ENCODE peak calls at places on chromosomes 3 and 15, in ten cellular contexts. One of them, this sample, is unnamed. For H3K4me1, the result is how much of the 10 kb centered on the place peaks cover.

GRCh38 chr3:24387000-24387399 is 107.7 kb downstream of the THRB start:
- DNase-seq in breast epithelium: no peak
- DNase-seq in GM23248: peak
- DNase-seq in NT2/D1: no peak
- DNase-seq in cardiac muscle cell: peak
- DNase-seq in upper lobe of left lung: no peak
- DNase-seq in aorta: no peak
- DNase-seq in body of pancreas: no peak
- DNase-seq in endothelial cell of umbilical vein: no peak
- DNase-seq in psoas muscle: no peak
- DNase-seq in this sample: no peak

GRCh38 chr3:42270561-42270960 is 4.6 kb upstream of the CCK start:
- DNase-seq in upper lobe of left lung: no peak
- DNase-seq in cardiac muscle cell: no peak
- DNase-seq in body of pancreas: no peak
- DNase-seq in aorta: no peak
- DNase-seq in breast epithelium: no peak
- DNase-seq in NT2/D1: no peak
- DNase-seq in endothelial cell of umbilical vein: no peak
- DNase-seq in GM23248: no peak
- DNase-seq in psoas muscle: no peak
- DNase-seq in this sample: no peak

GRCh38 chr3:168782193-168782592 is 686.5 kb upstream of the GOLIM4 start:
- DNase-seq in upper lobe of left lung: no peak
- DNase-seq in psoas muscle: no peak
- DNase-seq in breast epithelium: no peak
- DNase-seq in aorta: no peak
- DNase-seq in GM23248: no peak
- DNase-seq in endothelial cell of umbilical vein: no peak
- DNase-seq in NT2/D1: no peak
- DNase-seq in body of pancreas: no peak
- DNase-seq in cardiac muscle cell: no peak
- DNase-seq in this sample: no peak

GRCh38 chr15:81294501-81294850 is 29.5 kb downstream of the STARD5 start:
- DNase-seq in aorta: no peak
- DNase-seq in cardiac muscle cell: no peak
- DNase-seq in upper lobe of left lung: no peak
- DNase-seq in body of pancreas: no peak
- DNase-seq in NT2/D1: no peak
- DNase-seq in psoas muscle: no peak
- DNase-seq in endothelial cell of umbilical vein: no peak
- DNase-seq in breast epithelium: no peak
- DNase-seq in GM23248: no peak
- DNase-seq in this sample: no peak

GRCh38 chr3:105845488-105845887 is 23.3 kb downstream of the CBLB start:
- DNase-seq in breast epithelium: no peak
- DNase-seq in psoas muscle: no peak
- DNase-seq in GM23248: no peak
- DNase-seq in body of pancreas: no peak
- DNase-seq in upper lobe of left lung: no peak
- DNase-seq in endothelial cell of umbilical vein: no peak
- DNase-seq in cardiac muscle cell: no peak
- DNase-seq in aorta: no peak
- DNase-seq in NT2/D1: no peak
- DNase-seq in this sample: peak

GRCh38 chr3:13588221-13588701 is 39.3 kb downstream of the FBLN2 start:
- DNase-seq in breast epithelium: no peak
- DNase-seq in upper lobe of left lung: no peak
- DNase-seq in endothelial cell of umbilical vein: no peak
- DNase-seq in body of pancreas: no peak
- DNase-seq in NT2/D1: no peak
- DNase-seq in cardiac muscle cell: no peak
- DNase-seq in GM23248: no peak
- DNase-seq in aorta: no peak
- DNase-seq in psoas muscle: no peak
- DNase-seq in this sample: no peak

GRCh38 chr3:72520690-72521308 is 327.4 kb downstream of the SHQ1 start:
- DNase-seq in endothelial cell of umbilical vein: no peak
- DNase-seq in breast epithelium: no peak
- DNase-seq in psoas muscle: no peak
- DNase-seq in cardiac muscle cell: no peak
- DNase-seq in aorta: no peak
- DNase-seq in NT2/D1: no peak
- DNase-seq in body of pancreas: no peak
- DNase-seq in upper lobe of left lung: no peak
- DNase-seq in GM23248: peak
- DNase-seq in this sample: no peak

GRCh38 chr3:66408458-66408857 is 92.4 kb downstream of the LRIG1 start:
- DNase-seq in endothelial cell of umbilical vein: no peak
- DNase-seq in cardiac muscle cell: no peak
- DNase-seq in body of pancreas: no peak
- DNase-seq in GM23248: no peak
- DNase-seq in upper lobe of left lung: no peak
- DNase-seq in aorta: no peak
- DNase-seq in breast epithelium: no peak
- DNase-seq in psoas muscle: no peak
- DNase-seq in NT2/D1: no peak
- DNase-seq in this sample: no peak

GRCh38 chr15:95492388-95493070 is 838.0 kb upstream of the NR2F2 start:
- DNase-seq in cardiac muscle cell: no peak
- DNase-seq in endothelial cell of umbilical vein: no peak
- DNase-seq in psoas muscle: no peak
- DNase-seq in NT2/D1: no peak
- DNase-seq in upper lobe of left lung: no peak
- DNase-seq in aorta: no peak
- DNase-seq in body of pancreas: no peak
- DNase-seq in breast epithelium: no peak
- DNase-seq in GM23248: no peak
- DNase-seq in this sample: no peak

GRCh38 chr15:70293606-70294470 is 196.1 kb upstream of the TLE3 start:
- DNase-seq in endothelial cell of umbilical vein: no peak
- DNase-seq in upper lobe of left lung: no peak
- DNase-seq in breast epithelium: no peak
- DNase-seq in psoas muscle: no peak
- DNase-seq in NT2/D1: no peak
- DNase-seq in aorta: no peak
- DNase-seq in GM23248: no peak
- DNase-seq in cardiac muscle cell: no peak
- DNase-seq in body of pancreas: no peak
- DNase-seq in this sample: no peak

GRCh38 chr15:96356494-96357455 is 26.3 kb downstream of the NR2F2 start:
- DNase-seq in body of pancreas: peak
- DNase-seq in breast epithelium: peak
- DNase-seq in upper lobe of left lung: peak
- DNase-seq in GM23248: peak
- DNase-seq in NT2/D1: no peak
- DNase-seq in cardiac muscle cell: peak
- DNase-seq in aorta: peak
- DNase-seq in psoas muscle: peak
- DNase-seq in endothelial cell of umbilical vein: peak
- DNase-seq in this sample: peak

GRCh38 chr3:10553586-10554235 is 48.3 kb upstream of the ATP2B2 start:
- DNase-seq in upper lobe of left lung: no peak
- DNase-seq in body of pancreas: no peak
- DNase-seq in breast epithelium: peak
- DNase-seq in endothelial cell of umbilical vein: no peak
- DNase-seq in NT2/D1: peak
- DNase-seq in GM23248: no peak
- DNase-seq in aorta: no peak
- DNase-seq in cardiac muscle cell: peak
- DNase-seq in psoas muscle: no peak
- DNase-seq in this sample: peak

GRCh38 chr3:130491431-130491830 is 25.5 kb upstream of the COL6A6 start:
- DNase-seq in NT2/D1: no peak
- DNase-seq in aorta: no peak
- DNase-seq in breast epithelium: no peak
- DNase-seq in psoas muscle: no peak
- DNase-seq in cardiac muscle cell: no peak
- DNase-seq in body of pancreas: peak
- DNase-seq in GM23248: no peak
- DNase-seq in endothelial cell of umbilical vein: no peak
- DNase-seq in upper lobe of left lung: no peak
- DNase-seq in this sample: no peak
- H3K4me1 ChIP-seq in NT2/D1: under half
- H3K4me1 ChIP-seq in aorta: under half
- H3K4me1 ChIP-seq in breast epithelium: under half
- H3K4me1 ChIP-seq in psoas muscle: under half
- H3K4me1 ChIP-seq in cardiac muscle cell: under half
- H3K4me1 ChIP-seq in body of pancreas: under half
- H3K4me1 ChIP-seq in GM23248: under half
- H3K4me1 ChIP-seq in endothelial cell of umbilical vein: under half
- H3K4me1 ChIP-seq in upper lobe of left lung: under half
- H3K4me1 ChIP-seq in this sample: under half

GRCh38 chr15:100723323-100723801 is 121.0 kb downstream of the ASB7 start:
- DNase-seq in upper lobe of left lung: peak
- DNase-seq in aorta: no peak
- DNase-seq in psoas muscle: no peak
- DNase-seq in NT2/D1: no peak
- DNase-seq in endothelial cell of umbilical vein: no peak
- DNase-seq in cardiac muscle cell: no peak
- DNase-seq in breast epithelium: peak
- DNase-seq in body of pancreas: peak
- DNase-seq in GM23248: no peak
- DNase-seq in this sample: no peak

GRCh38 chr15:100720406-100720967 is 118.1 kb downstream of the ASB7 start:
- DNase-seq in endothelial cell of umbilical vein: no peak
- DNase-seq in GM23248: no peak
- DNase-seq in NT2/D1: no peak
- DNase-seq in aorta: no peak
- DNase-seq in cardiac muscle cell: no peak
- DNase-seq in body of pancreas: no peak
- DNase-seq in upper lobe of left lung: no peak
- DNase-seq in psoas muscle: no peak
- DNase-seq in breast epithelium: peak
- DNase-seq in this sample: no peak

GRCh38 chr15:100722551-100723322 is 120.3 kb downstream of the ASB7 start:
- DNase-seq in upper lobe of left lung: no peak
- DNase-seq in breast epithelium: no peak
- DNase-seq in endothelial cell of umbilical vein: no peak
- DNase-seq in psoas muscle: no peak
- DNase-seq in aorta: no peak
- DNase-seq in cardiac muscle cell: no peak
- DNase-seq in GM23248: no peak
- DNase-seq in body of pancreas: no peak
- DNase-seq in NT2/D1: no peak
- DNase-seq in this sample: no peak

GRCh38 chr15:100725121-100726069 is 123.0 kb downstream of the ASB7 start:
- DNase-seq in body of pancreas: peak
- DNase-seq in cardiac muscle cell: peak
- DNase-seq in upper lobe of left lung: peak
- DNase-seq in psoas muscle: no peak
- DNase-seq in NT2/D1: no peak
- DNase-seq in endothelial cell of umbilical vein: no peak
- DNase-seq in GM23248: peak
- DNase-seq in breast epithelium: peak
- DNase-seq in aorta: no peak
- DNase-seq in this sample: no peak

DNA sequence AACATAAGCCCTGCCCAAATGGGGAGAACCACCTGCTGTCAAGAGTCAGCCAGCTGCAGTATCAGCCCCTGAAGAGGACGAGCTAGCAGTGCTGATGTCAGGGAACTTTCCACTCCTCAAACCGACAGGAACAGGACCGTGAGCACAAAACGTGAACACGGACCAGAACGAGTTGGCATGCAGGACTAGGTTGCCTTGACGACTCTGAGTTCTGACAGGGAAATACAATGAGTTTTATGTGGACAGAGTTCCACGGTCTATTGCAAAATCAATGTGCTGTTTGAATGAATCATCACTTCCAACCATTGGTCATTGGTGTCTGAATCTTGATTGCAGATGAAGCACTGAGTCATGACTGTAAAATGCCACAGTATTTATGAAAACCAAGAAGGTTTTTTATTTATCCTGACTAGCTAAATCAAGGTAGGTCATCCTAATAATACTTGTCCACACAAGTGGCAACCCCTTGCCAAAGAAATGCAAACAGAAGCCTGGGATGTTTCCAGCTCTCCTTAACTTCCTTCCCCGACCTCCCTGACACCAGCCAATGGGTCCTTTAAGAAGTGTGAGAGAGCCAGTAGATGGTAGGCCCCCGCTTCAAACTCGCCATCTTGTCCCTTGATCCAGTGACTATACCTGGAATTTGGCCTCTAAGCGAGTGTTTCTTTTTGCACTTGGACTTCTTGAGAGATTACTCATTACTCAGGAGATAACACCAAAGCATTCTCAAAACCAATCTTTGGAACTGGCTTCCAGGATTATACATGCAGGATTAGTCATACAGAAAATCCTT is 119.6 kb downstream of the ASB7 start:
- DNase-seq in endothelial cell of umbilical vein: peak
- DNase-seq in cardiac muscle cell: peak
- DNase-seq in GM23248: peak
- DNase-seq in body of pancreas: peak
- DNase-seq in upper lobe of left lung: peak
- DNase-seq in psoas muscle: peak
- DNase-seq in breast epithelium: peak
- DNase-seq in NT2/D1: no peak
- DNase-seq in aorta: peak
- DNase-seq in this sample: no peak
- H3K4me3 ChIP-seq in endothelial cell of umbilical vein: no peak
- H3K4me3 ChIP-seq in cardiac muscle cell: no peak
- H3K4me3 ChIP-seq in GM23248: peak
- H3K4me3 ChIP-seq in body of pancreas: no peak
- H3K4me3 ChIP-seq in upper lobe of left lung: no peak
- H3K4me3 ChIP-seq in psoas muscle: no peak
- H3K4me3 ChIP-seq in breast epithelium: no peak
- H3K4me3 ChIP-seq in NT2/D1: no peak
- H3K4me3 ChIP-seq in aorta: no peak
- H3K4me3 ChIP-seq in this sample: no peak

DNA sequence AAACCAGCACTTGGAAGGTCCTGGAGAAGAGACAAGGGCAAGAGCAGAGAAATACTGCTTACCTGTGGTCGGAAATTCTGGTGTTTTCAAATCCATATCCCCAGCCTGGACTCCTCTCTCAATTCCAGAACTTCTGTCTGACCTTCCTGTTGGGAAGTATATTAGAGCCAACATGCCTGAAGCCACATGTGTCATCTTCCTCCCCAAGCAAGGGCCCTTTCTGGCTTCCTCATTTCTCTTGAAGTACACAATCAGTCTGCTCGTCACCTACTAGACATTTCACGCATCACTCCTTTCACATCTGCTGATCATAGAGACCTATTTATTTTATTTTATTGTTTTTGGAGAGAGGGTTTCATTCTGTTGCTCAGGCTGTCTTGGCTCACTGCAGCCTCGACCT is 8.4 kb downstream of the PARP14 start:
- DNase-seq in cardiac muscle cell: no peak
- DNase-seq in psoas muscle: no peak
- DNase-seq in GM23248: peak
- DNase-seq in breast epithelium: no peak
- DNase-seq in aorta: peak
- DNase-seq in NT2/D1: no peak
- DNase-seq in endothelial cell of umbilical vein: no peak
- DNase-seq in body of pancreas: no peak
- DNase-seq in upper lobe of left lung: no peak
- DNase-seq in this sample: no peak
- H3K4me1 ChIP-seq in cardiac muscle cell: under half
- H3K4me1 ChIP-seq in psoas muscle: under half
- H3K4me1 ChIP-seq in GM23248: under half
- H3K4me1 ChIP-seq in breast epithelium: under half
- H3K4me1 ChIP-seq in aorta: under half
- H3K4me1 ChIP-seq in NT2/D1: under half
- H3K4me1 ChIP-seq in endothelial cell of umbilical vein: under half
- H3K4me1 ChIP-seq in body of pancreas: under half
- H3K4me1 ChIP-seq in upper lobe of left lung: under half
- H3K4me1 ChIP-seq in this sample: under half

GRCh38 chr3:11624161-11624560 is 19.6 kb downstream of the VGLL4 start:
- DNase-seq in upper lobe of left lung: no peak
- DNase-seq in psoas muscle: no peak
- DNase-seq in breast epithelium: no peak
- DNase-seq in aorta: no peak
- DNase-seq in body of pancreas: no peak
- DNase-seq in endothelial cell of umbilical vein: peak
- DNase-seq in GM23248: peak
- DNase-seq in NT2/D1: no peak
- DNase-seq in cardiac muscle cell: no peak
- DNase-seq in this sample: no peak
- H3K4me3 ChIP-seq in upper lobe of left lung: no peak
- H3K4me3 ChIP-seq in psoas muscle: peak
- H3K4me3 ChIP-seq in breast epithelium: no peak
- H3K4me3 ChIP-seq in aorta: no peak
- H3K4me3 ChIP-seq in body of pancreas: no peak
- H3K4me3 ChIP-seq in endothelial cell of umbilical vein: no peak
- H3K4me3 ChIP-seq in GM23248: no peak
- H3K4me3 ChIP-seq in NT2/D1: no peak
- H3K4me3 ChIP-seq in cardiac muscle cell: no peak
- H3K4me3 ChIP-seq in this sample: no peak

This sample was measured in HAP-1.